ENCODE peak calls at places on chromosomes 12 and 14, in eight cellular contexts. T is mammary epithelial cell, Q is lung microvascular endothelial cell, W is BE2C, G is SW 1271, C is NCI-H460, H is T-helper 2 cell, J is T-helper 9 cell. R is an unnamed sample.

GRCh38 chr14:105021656-105022275 is 883 bp upstream of the CDCA4 start:
- DNase-seq in T (peak; percentile 51), Q (peak; percentile 55), W (peak; percentile 51), G (no peak), C (no peak), H (no peak), J (peak; percentile 23), R (no peak)

GRCh38 chr14:61585598-61586538 is 109.4 kb upstream of the HIF1A start:
- DNase-seq in T (no peak), Q (peak; percentile 74), W (peak; percentile 62), G (no peak), C (no peak), H (no peak), J (no peak), R (peak; percentile 85)

GRCh38 chr12:15638231-15638630 is 151.0 kb downstream of the EPS8 start:
- DNase-seq in T (no peak), Q (no peak), W (no peak), G (no peak), C (no peak), H (no peak), J (no peak), R (no peak)

GRCh38 chr12:11633968-11634367 is 15.5 kb upstream of the ETV6 start:
- DNase-seq in T (peak; percentile 45), Q (no peak), W (no peak), G (no peak), C (no peak), H (no peak), J (no peak), R (no peak)

GRCh38 chr14:67357583-67358354 is 1.8 kb downstream of the ATP6V1D start:
- DNase-seq in T (no peak), Q (no peak), W (no peak), G (no peak), C (no peak), H (no peak), J (no peak), R (no peak)

GRCh38 chr12:27096420-27096819 is 14.0 kb upstream of the C12orf71 start:
- DNase-seq in T (peak; percentile 28), Q (no peak), W (no peak), G (no peak), C (no peak), H (no peak), J (no peak), R (no peak)

GRCh38 chr12:6020930-6021329 is 75.9 kb upstream of the ANO2 start:
- DNase-seq in T (no peak), Q (no peak), W (no peak), G (no peak), C (no peak), H (no peak), J (no peak), R (no peak)

GRCh38 chr12:69479675-69480074 is 9.5 kb downstream of the FRS2 start:
- DNase-seq in T (no peak), Q (no peak), W (no peak), G (no peak), C (no peak), H (no peak), J (no peak), R (no peak)

GRCh38 chr14:91361236-91361811 is 56.3 kb downstream of the CCDC88C start:
- DNase-seq in T (peak; percentile 95), Q (no peak), W (no peak), G (no peak), C (no peak), H (no peak), J (no peak), R (no peak)

GRCh38 chr12:122215789-122216188 is 10.1 kb downstream of the DIABLO start:
- DNase-seq in T (no peak), Q (no peak), W (no peak), G (no peak), C (no peak), H (no peak), J (no peak), R (no peak)

GRCh38 chr12:12376636-12377448 is 20.0 kb downstream of the BORCS5 start:
- DNase-seq in T (peak; percentile 68), Q (peak; percentile 86), W (no peak), G (peak; percentile 21), C (peak; percentile 71), H (peak; percentile 66), J (no peak), R (no peak)

GRCh38 chr12:12070674-12071661 is at the start of gene BCL2L14:
- DNase-seq in T (no peak), Q (no peak), W (no peak), G (no peak), C (no peak), H (no peak), J (no peak), R (no peak)

GRCh38 chr14:64213079-64213478 is 81.1 kb downstream of the ESR2 start:
- DNase-seq in T (no peak), Q (no peak), W (no peak), G (no peak), C (no peak), H (no peak), J (no peak), R (no peak)

GRCh38 chr12:59708059-59708458 is 112.2 kb downstream of the SLC16A7 start:
- DNase-seq in T (peak; percentile 67), Q (no peak), W (no peak), G (no peak), C (no peak), H (no peak), J (no peak), R (no peak)

GRCh38 chr12:129081755-129082250 is 228.5 kb downstream of the GLT1D1 start:
- DNase-seq in T (no peak), Q (no peak), W (no peak), G (no peak), C (no peak), H (no peak), J (no peak), R (no peak)

GRCh38 chr14:61646366-61647101 is 48.8 kb upstream of the HIF1A start:
- DNase-seq in T (peak; percentile 76), Q (no peak), W (no peak), G (no peak), C (no peak), H (no peak), J (no peak), R (no peak)

GRCh38 chr12:12224240-12224940 is 42.5 kb downstream of the LRP6 start:
- DNase-seq in T (no peak), Q (no peak), W (no peak), G (no peak), C (no peak), H (no peak), J (no peak), R (no peak)

GRCh38 chr12:122081697-122082221 is 3.2 kb downstream of the MLXIP start:
- DNase-seq in T (peak; percentile 31), Q (peak; percentile 36), W (no peak), G (no peak), C (no peak), H (peak; percentile 59), J (peak; percentile 20), R (peak; percentile 64)

GRCh38 chr12:28893365-28893764 is 255.7 kb upstream of the FAR2 start:
- DNase-seq in T (no peak), Q (no peak), W (no peak), G (no peak), C (no peak), H (no peak), J (no peak), R (no peak)

GRCh38 chr12:128269108-128269713 is 2.2 kb downstream of the TMEM132C start:
- DNase-seq in T (no peak), Q (no peak), W (no peak), G (no peak), C (no peak), H (no peak), J (no peak), R (no peak)

R was measured in heart right ventricle.